ENCODE peak calls at places on chromosomes 11 and 22, in ten cellular contexts. One of them, this sample, is unnamed.

GRCh38 chr11:76259299-76259908 is 53.1 kb upstream of the WNT11 start:
- DNase-seq in heart right ventricle: no peak
- DNase-seq in mesenchymal stem cell: no peak
- DNase-seq in pancreas: no peak
- DNase-seq in neural progenitor cell: no peak
- DNase-seq in H7: no peak
- DNase-seq in fibroblast of mammary gland: no peak
- DNase-seq in astrocyte of the spinal cord: no peak
- DNase-seq in effector memory CD4-positive, alpha-beta T cell: no peak
- DNase-seq in CD8-positive, alpha-beta memory T cell: no peak
- DNase-seq in this sample: no peak

GRCh38 chr22:46009730-46010129 is 32.8 kb upstream of the WNT7B start:
- DNase-seq in H7: no peak
- DNase-seq in neural progenitor cell: no peak
- DNase-seq in effector memory CD4-positive, alpha-beta T cell: no peak
- DNase-seq in heart right ventricle: no peak
- DNase-seq in astrocyte of the spinal cord: no peak
- DNase-seq in mesenchymal stem cell: no peak
- DNase-seq in pancreas: peak
- DNase-seq in CD8-positive, alpha-beta memory T cell: no peak
- DNase-seq in fibroblast of mammary gland: no peak
- DNase-seq in this sample: no peak

GRCh38 chr11:96045622-96046456 is 121.9 kb upstream of the MTMR2 start:
- DNase-seq in pancreas: no peak
- DNase-seq in effector memory CD4-positive, alpha-beta T cell: no peak
- DNase-seq in astrocyte of the spinal cord: peak
- DNase-seq in H7: peak
- DNase-seq in heart right ventricle: peak
- DNase-seq in fibroblast of mammary gland: peak
- DNase-seq in CD8-positive, alpha-beta memory T cell: no peak
- DNase-seq in mesenchymal stem cell: peak
- DNase-seq in neural progenitor cell: peak
- DNase-seq in this sample: peak

GRCh38 chr11:27557223-27557622 is 50.7 kb upstream of the LIN7C start:
- DNase-seq in mesenchymal stem cell: no peak
- DNase-seq in pancreas: no peak
- DNase-seq in CD8-positive, alpha-beta memory T cell: no peak
- DNase-seq in astrocyte of the spinal cord: peak
- DNase-seq in neural progenitor cell: no peak
- DNase-seq in effector memory CD4-positive, alpha-beta T cell: no peak
- DNase-seq in fibroblast of mammary gland: no peak
- DNase-seq in H7: no peak
- DNase-seq in heart right ventricle: no peak
- DNase-seq in this sample: no peak

GRCh38 chr11:79296113-79296512 is 144.7 kb downstream of the TENM4 start:
- DNase-seq in astrocyte of the spinal cord: no peak
- DNase-seq in mesenchymal stem cell: no peak
- DNase-seq in effector memory CD4-positive, alpha-beta T cell: no peak
- DNase-seq in heart right ventricle: no peak
- DNase-seq in fibroblast of mammary gland: no peak
- DNase-seq in H7: peak
- DNase-seq in pancreas: no peak
- DNase-seq in CD8-positive, alpha-beta memory T cell: no peak
- DNase-seq in neural progenitor cell: no peak
- DNase-seq in this sample: no peak

GRCh38 chr22:43707650-43708049 is 104.5 kb downstream of the EFCAB6 start:
- DNase-seq in CD8-positive, alpha-beta memory T cell: no peak
- DNase-seq in effector memory CD4-positive, alpha-beta T cell: no peak
- DNase-seq in astrocyte of the spinal cord: no peak
- DNase-seq in mesenchymal stem cell: no peak
- DNase-seq in fibroblast of mammary gland: peak
- DNase-seq in H7: no peak
- DNase-seq in heart right ventricle: no peak
- DNase-seq in pancreas: no peak
- DNase-seq in neural progenitor cell: no peak
- DNase-seq in this sample: no peak

GRCh38 chr11:12060385-12060980 is 49.9 kb upstream of the MICAL2 start:
- DNase-seq in CD8-positive, alpha-beta memory T cell: no peak
- DNase-seq in fibroblast of mammary gland: no peak
- DNase-seq in heart right ventricle: no peak
- DNase-seq in pancreas: no peak
- DNase-seq in H7: no peak
- DNase-seq in effector memory CD4-positive, alpha-beta T cell: no peak
- DNase-seq in mesenchymal stem cell: no peak
- DNase-seq in neural progenitor cell: no peak
- DNase-seq in astrocyte of the spinal cord: no peak
- DNase-seq in this sample: no peak

GRCh38 chr22:43737150-43737828 is 74.8 kb downstream of the EFCAB6 start:
- DNase-seq in astrocyte of the spinal cord: no peak
- DNase-seq in CD8-positive, alpha-beta memory T cell: no peak
- DNase-seq in mesenchymal stem cell: no peak
- DNase-seq in heart right ventricle: no peak
- DNase-seq in pancreas: no peak
- DNase-seq in neural progenitor cell: no peak
- DNase-seq in effector memory CD4-positive, alpha-beta T cell: no peak
- DNase-seq in fibroblast of mammary gland: no peak
- DNase-seq in H7: no peak
- DNase-seq in this sample: no peak

GRCh38 chr11:79439430-79439892 is 1.4 kb downstream of the TENM4 start:
- DNase-seq in H7: peak
- DNase-seq in neural progenitor cell: no peak
- DNase-seq in heart right ventricle: no peak
- DNase-seq in fibroblast of mammary gland: peak
- DNase-seq in mesenchymal stem cell: peak
- DNase-seq in effector memory CD4-positive, alpha-beta T cell: no peak
- DNase-seq in CD8-positive, alpha-beta memory T cell: no peak
- DNase-seq in pancreas: no peak
- DNase-seq in astrocyte of the spinal cord: peak
- DNase-seq in this sample: no peak

GRCh38 chr11:95296621-95297025 is 65.6 kb upstream of the SESN3 start:
- DNase-seq in fibroblast of mammary gland: no peak
- DNase-seq in CD8-positive, alpha-beta memory T cell: no peak
- DNase-seq in mesenchymal stem cell: no peak
- DNase-seq in astrocyte of the spinal cord: no peak
- DNase-seq in effector memory CD4-positive, alpha-beta T cell: no peak
- DNase-seq in heart right ventricle: no peak
- DNase-seq in pancreas: no peak
- DNase-seq in H7: no peak
- DNase-seq in neural progenitor cell: no peak
- DNase-seq in this sample: no peak

GRCh38 chr11:120061761-120062560 is 76.0 kb downstream of the TRIM29 start:
- DNase-seq in neural progenitor cell: peak
- DNase-seq in pancreas: no peak
- DNase-seq in heart right ventricle: no peak
- DNase-seq in astrocyte of the spinal cord: no peak
- DNase-seq in CD8-positive, alpha-beta memory T cell: peak
- DNase-seq in fibroblast of mammary gland: no peak
- DNase-seq in mesenchymal stem cell: no peak
- DNase-seq in effector memory CD4-positive, alpha-beta T cell: no peak
- DNase-seq in H7: peak
- DNase-seq in this sample: no peak
- H3K4me3 ChIP-seq in neural progenitor cell: no peak
- H3K4me3 ChIP-seq in pancreas: no peak
- H3K4me3 ChIP-seq in heart right ventricle: no peak
- H3K4me3 ChIP-seq in astrocyte of the spinal cord: no peak
- H3K4me3 ChIP-seq in CD8-positive, alpha-beta memory T cell: no peak
- H3K4me3 ChIP-seq in fibroblast of mammary gland: no peak
- H3K4me3 ChIP-seq in mesenchymal stem cell: no peak
- H3K4me3 ChIP-seq in effector memory CD4-positive, alpha-beta T cell: no peak
- H3K4me3 ChIP-seq in H7: no peak
- H3K4me3 ChIP-seq in this sample: no peak

GRCh38 chr11:103111400-103111799 is 2.2 kb downstream of the DYNC2H1 start:
- DNase-seq in pancreas: no peak
- DNase-seq in neural progenitor cell: no peak
- DNase-seq in effector memory CD4-positive, alpha-beta T cell: no peak
- DNase-seq in heart right ventricle: no peak
- DNase-seq in mesenchymal stem cell: no peak
- DNase-seq in astrocyte of the spinal cord: no peak
- DNase-seq in CD8-positive, alpha-beta memory T cell: no peak
- DNase-seq in H7: no peak
- DNase-seq in fibroblast of mammary gland: no peak
- DNase-seq in this sample: no peak

GRCh38 chr11:103109818-103110388 is 677 bp downstream of the DYNC2H1 start:
- DNase-seq in effector memory CD4-positive, alpha-beta T cell: no peak
- DNase-seq in neural progenitor cell: peak
- DNase-seq in CD8-positive, alpha-beta memory T cell: no peak
- DNase-seq in astrocyte of the spinal cord: peak
- DNase-seq in heart right ventricle: no peak
- DNase-seq in fibroblast of mammary gland: peak
- DNase-seq in pancreas: no peak
- DNase-seq in mesenchymal stem cell: no peak
- DNase-seq in H7: no peak
- DNase-seq in this sample: no peak

GRCh38 chr11:103112364-103112763 is 3.1 kb downstream of the DYNC2H1 start:
- DNase-seq in CD8-positive, alpha-beta memory T cell: no peak
- DNase-seq in mesenchymal stem cell: peak
- DNase-seq in neural progenitor cell: no peak
- DNase-seq in fibroblast of mammary gland: peak
- DNase-seq in effector memory CD4-positive, alpha-beta T cell: no peak
- DNase-seq in H7: no peak
- DNase-seq in pancreas: no peak
- DNase-seq in heart right ventricle: no peak
- DNase-seq in astrocyte of the spinal cord: no peak
- DNase-seq in this sample: no peak

GRCh38 chr11:103108933-103109817 is at the start of gene DYNC2H1:
- DNase-seq in fibroblast of mammary gland: peak
- DNase-seq in astrocyte of the spinal cord: peak
- DNase-seq in H7: peak
- DNase-seq in effector memory CD4-positive, alpha-beta T cell: peak
- DNase-seq in pancreas: peak
- DNase-seq in CD8-positive, alpha-beta memory T cell: peak
- DNase-seq in neural progenitor cell: peak
- DNase-seq in heart right ventricle: peak
- DNase-seq in mesenchymal stem cell: peak
- DNase-seq in this sample: peak

GRCh38 chr11:103110406-103110805 is 1.2 kb downstream of the DYNC2H1 start:
- DNase-seq in effector memory CD4-positive, alpha-beta T cell: no peak
- DNase-seq in H7: no peak
- DNase-seq in astrocyte of the spinal cord: peak
- DNase-seq in pancreas: no peak
- DNase-seq in fibroblast of mammary gland: peak
- DNase-seq in heart right ventricle: no peak
- DNase-seq in neural progenitor cell: no peak
- DNase-seq in CD8-positive, alpha-beta memory T cell: no peak
- DNase-seq in mesenchymal stem cell: peak
- DNase-seq in this sample: no peak
- H3K4me3 ChIP-seq in effector memory CD4-positive, alpha-beta T cell: no peak
- H3K4me3 ChIP-seq in H7: peak
- H3K4me3 ChIP-seq in astrocyte of the spinal cord: peak
- H3K4me3 ChIP-seq in pancreas: no peak
- H3K4me3 ChIP-seq in fibroblast of mammary gland: peak
- H3K4me3 ChIP-seq in heart right ventricle: peak
- H3K4me3 ChIP-seq in neural progenitor cell: peak
- H3K4me3 ChIP-seq in CD8-positive, alpha-beta memory T cell: no peak
- H3K4me3 ChIP-seq in mesenchymal stem cell: peak
- H3K4me3 ChIP-seq in this sample: peak

GRCh38 chr11:68128682-68129327 is 7.6 kb upstream of the CHKA start:
- DNase-seq in fibroblast of mammary gland: peak
- DNase-seq in pancreas: peak
- DNase-seq in H7: peak
- DNase-seq in heart right ventricle: peak
- DNase-seq in effector memory CD4-positive, alpha-beta T cell: no peak
- DNase-seq in neural progenitor cell: no peak
- DNase-seq in astrocyte of the spinal cord: peak
- DNase-seq in mesenchymal stem cell: peak
- DNase-seq in CD8-positive, alpha-beta memory T cell: no peak
- DNase-seq in this sample: peak
- H3K4me3 ChIP-seq in fibroblast of mammary gland: peak
- H3K4me3 ChIP-seq in pancreas: no peak
- H3K4me3 ChIP-seq in H7: peak
- H3K4me3 ChIP-seq in heart right ventricle: peak
- H3K4me3 ChIP-seq in effector memory CD4-positive, alpha-beta T cell: no peak
- H3K4me3 ChIP-seq in neural progenitor cell: peak
- H3K4me3 ChIP-seq in astrocyte of the spinal cord: peak
- H3K4me3 ChIP-seq in mesenchymal stem cell: peak
- H3K4me3 ChIP-seq in CD8-positive, alpha-beta memory T cell: no peak
- H3K4me3 ChIP-seq in this sample: peak

GRCh38 chr11:8018742-8019631 is 31.9 kb downstream of the EIF3F start:
- DNase-seq in mesenchymal stem cell: peak
- DNase-seq in pancreas: peak
- DNase-seq in heart right ventricle: peak
- DNase-seq in astrocyte of the spinal cord: peak
- DNase-seq in H7: peak
- DNase-seq in effector memory CD4-positive, alpha-beta T cell: peak
- DNase-seq in CD8-positive, alpha-beta memory T cell: peak
- DNase-seq in neural progenitor cell: peak
- DNase-seq in fibroblast of mammary gland: peak
- DNase-seq in this sample: no peak
- H3K4me3 ChIP-seq in mesenchymal stem cell: peak
- H3K4me3 ChIP-seq in pancreas: peak
- H3K4me3 ChIP-seq in heart right ventricle: peak
- H3K4me3 ChIP-seq in astrocyte of the spinal cord: peak
- H3K4me3 ChIP-seq in H7: peak
- H3K4me3 ChIP-seq in effector memory CD4-positive, alpha-beta T cell: peak
- H3K4me3 ChIP-seq in CD8-positive, alpha-beta memory T cell: peak
- H3K4me3 ChIP-seq in neural progenitor cell: peak
- H3K4me3 ChIP-seq in fibroblast of mammary gland: peak
- H3K4me3 ChIP-seq in this sample: peak

DNA sequence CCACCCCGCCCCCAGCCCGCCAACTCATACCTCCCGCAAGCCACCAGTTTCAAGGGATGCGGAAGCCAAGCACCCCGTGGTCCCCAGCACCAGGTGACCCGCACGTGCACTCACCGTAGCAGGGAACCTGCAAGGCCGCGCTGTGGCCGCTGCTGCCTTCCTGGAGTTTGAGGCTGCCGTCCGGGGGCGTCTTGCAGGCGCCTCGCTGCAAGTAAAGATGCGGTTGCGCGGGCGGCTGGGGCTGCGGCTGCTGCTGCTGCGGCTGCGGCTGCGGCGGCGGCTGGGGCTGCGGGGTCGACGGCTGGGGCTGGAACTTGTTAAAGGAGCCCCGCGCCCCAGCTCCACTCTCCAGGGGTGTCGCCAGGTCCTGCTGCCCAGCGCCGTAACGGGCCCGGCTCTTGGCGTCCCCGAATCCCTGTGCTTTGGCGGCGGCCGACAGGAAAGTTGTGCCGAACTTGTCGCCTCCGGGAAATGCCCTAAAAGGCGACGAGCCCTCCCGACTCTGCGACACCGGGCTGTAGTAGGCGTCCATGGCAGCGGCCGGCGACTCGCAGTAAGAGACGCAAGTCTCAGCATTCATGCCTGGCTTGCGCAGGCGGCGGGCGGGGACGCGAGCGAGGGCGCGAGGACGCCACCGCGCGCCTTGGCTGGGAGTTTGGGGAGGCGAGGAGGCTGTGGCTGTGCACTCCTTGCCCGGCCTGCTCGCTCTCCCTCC is at the start of gene ALX4:
- DNase-seq in H7: peak
- DNase-seq in effector memory CD4-positive, alpha-beta T cell: no peak
- DNase-seq in astrocyte of the spinal cord: no peak
- DNase-seq in pancreas: peak
- DNase-seq in neural progenitor cell: peak
- DNase-seq in heart right ventricle: peak
- DNase-seq in fibroblast of mammary gland: no peak
- DNase-seq in mesenchymal stem cell: no peak
- DNase-seq in CD8-positive, alpha-beta memory T cell: no peak
- DNase-seq in this sample: no peak
- H3K4me3 ChIP-seq in H7: peak
- H3K4me3 ChIP-seq in effector memory CD4-positive, alpha-beta T cell: peak
- H3K4me3 ChIP-seq in astrocyte of the spinal cord: no peak
- H3K4me3 ChIP-seq in pancreas: no peak
- H3K4me3 ChIP-seq in neural progenitor cell: peak
- H3K4me3 ChIP-seq in heart right ventricle: peak
- H3K4me3 ChIP-seq in fibroblast of mammary gland: no peak
- H3K4me3 ChIP-seq in mesenchymal stem cell: peak
- H3K4me3 ChIP-seq in CD8-positive, alpha-beta memory T cell: no peak
- H3K4me3 ChIP-seq in this sample: peak

This sample was measured in skeletal muscle cell.